ENCODE peak calls at places on chromosomes 6 and 20, in ten cellular contexts. B is T-helper 1 cell; N is A549; T is A172; C is memory B cell; H is RPMI8226; P is left cardiac atrium; S is activated CD4-positive, alpha-beta T cell treated with anti-CD3 and anti-CD28 coated beads, Interleukin-2, amount 50 U/mL, for 1 hour; K is fibroblast of pulmonary artery; V is kidney. F is an unnamed sample.
A peak's percentile ranks its signal among the peaks of the same experiment; 100 is the strongest.

GRCh38 chr6:26305097-26305841 is 59.7 kb upstream of the BTN3A2 start:
- DNase-seq in B (peak; percentile 68), N (no peak), T (peak; percentile 68), C (peak; percentile 44), H (peak; percentile 93), P (peak; percentile 74), S (peak; percentile 72), K (peak; percentile 73), V (peak; percentile 75), F (peak; percentile 81)

GRCh38 chr6:24524801-24525200 is 30.0 kb downstream of the ALDH5A1 start:
- DNase-seq in B (no peak), N (no peak), T (peak; percentile 38), C (peak; percentile 11), H (peak; percentile 72), P (no peak), S (no peak), K (peak; percentile 64), V (no peak), F (no peak)

GRCh38 chr20:2174067-2174466 is 72.4 kb downstream of the STK35 start:
- DNase-seq in B (no peak), N (no peak), T (no peak), C (no peak), H (no peak), P (no peak), S (no peak), K (no peak), V (no peak), F (no peak)

GRCh38 chr6:31272431-31272830 is 539 bp upstream of the HLA-C start:
- DNase-seq in B (no peak), N (no peak), T (no peak), C (no peak), H (peak; percentile 30), P (no peak), S (no peak), K (peak; percentile 7), V (no peak), F (no peak)

GRCh38 chr6:121694389-121695185 is 259.1 kb downstream of the GJA1 start:
- DNase-seq in B (no peak), N (no peak), T (peak; percentile 67), C (no peak), H (no peak), P (no peak), S (no peak), K (peak; percentile 55), V (no peak), F (no peak)

GRCh38 chr6:43185391-43185790 is 3.4 kb downstream of the CUL9 start:
- DNase-seq in B (no peak), N (no peak), T (no peak), C (no peak), H (no peak), P (no peak), S (no peak), K (no peak), V (no peak), F (no peak)

GRCh38 chr6:134453792-134454510 is 136.0 kb upstream of the SGK1 start:
- DNase-seq in B (no peak), N (no peak), T (no peak), C (no peak), H (no peak), P (no peak), S (no peak), K (no peak), V (no peak), F (no peak)

GRCh38 chr20:48750941-48751620 is 76.7 kb downstream of the PREX1 start:
- DNase-seq in B (peak; percentile 30), N (no peak), T (no peak), C (no peak), H (no peak), P (peak; percentile 83), S (peak; percentile 42), K (peak; percentile 67), V (peak; percentile 79), F (peak; percentile 31)

GRCh38 chr6:5672581-5673011 is 334.1 kb downstream of the NRN1 start:
- DNase-seq in B (no peak), N (peak; percentile 6), T (peak; percentile 73), C (no peak), H (no peak), P (no peak), S (no peak), K (peak; percentile 83), V (no peak), F (no peak)

F was measured in KG1.